ENCODE peak calls at places on chromosomes 16 and 17, in nine cellular contexts. I is transverse colon, B is body of pancreas, M is GM12892, W is A549, E is H1, C is H54, V is heart left ventricle, J is tibial nerve. F is an unnamed sample.

GRCh38 chr17:20116683-20117309 is 107.6 kb downstream of the SPECC1 start:
- DNase-seq in I (peak), B (peak), M (no peak), W (peak), E (no peak), C (no peak), V (peak), J (peak), F (peak)

GRCh38 chr17:49843774-49844350 is 4.0 kb downstream of the TAC4 start:
- DNase-seq in I (no peak), B (no peak), M (no peak), W (peak), E (peak), C (peak), V (no peak), J (no peak), F (peak)

GRCh38 chr16:49601541-49601940 is 227.9 kb downstream of the C16orf78 start:
- DNase-seq in I (no peak), B (no peak), M (no peak), W (no peak), E (peak), C (no peak), V (no peak), J (no peak), F (no peak)

GRCh38 chr16:27382187-27382855 is 19.7 kb upstream of the IL21R start:
- DNase-seq in I (no peak), B (no peak), M (no peak), W (no peak), E (no peak), C (no peak), V (peak), J (no peak), F (no peak)

GRCh38 chr17:44383861-44384260 is 5.6 kb downstream of the ITGA2B start:
- DNase-seq in I (no peak), B (no peak), M (no peak), W (no peak), E (no peak), C (no peak), V (no peak), J (no peak), F (no peak)

GRCh38 chr16:57906385-57907316 is 64.3 kb downstream of the CNGB1 start:
- DNase-seq in I (no peak), B (peak), M (peak), W (no peak), E (peak), C (no peak), V (no peak), J (peak), F (no peak)

GRCh38 chr16:56450275-56450889 is 750 bp downstream of the NUDT21 start:
- DNase-seq in I (no peak), B (no peak), M (no peak), W (no peak), E (no peak), C (no peak), V (no peak), J (no peak), F (peak)

GRCh38 chr16:46651305-46651704 is 30.1 kb upstream of the SHCBP1 start:
- DNase-seq in I (no peak), B (no peak), M (no peak), W (no peak), E (no peak), C (no peak), V (no peak), J (no peak), F (no peak)

GRCh38 chr16:1422076-1422475 is 1.5 kb upstream of the UQCC4 start:
- DNase-seq in I (no peak), B (no peak), M (no peak), W (no peak), E (no peak), C (no peak), V (no peak), J (no peak), F (no peak)

GRCh38 chr17:61399131-61400057 is at the start of gene TBX2:
- DNase-seq in I (peak), B (peak), M (no peak), W (peak), E (peak), C (peak), V (peak), J (peak), F (no peak)

GRCh38 chr17:19021622-19022083 is 17.1 kb upstream of the FAM83G start:
- DNase-seq in I (no peak), B (peak), M (no peak), W (no peak), E (peak), C (no peak), V (no peak), J (no peak), F (peak)

GRCh38 chr17:40827746-40828453 is 5.5 kb upstream of the KRT10 start:
- DNase-seq in I (no peak), B (no peak), M (no peak), W (no peak), E (no peak), C (no peak), V (no peak), J (peak), F (peak)

GRCh38 chr17:40541060-40541872 is 24.0 kb downstream of the CCR7 start:
- DNase-seq in I (no peak), B (no peak), M (no peak), W (no peak), E (no peak), C (no peak), V (no peak), J (no peak), F (no peak)

GRCh38 chr16:50093607-50094570 is 28.1 kb downstream of the HEATR3 start:
- DNase-seq in I (peak), B (peak), M (no peak), W (no peak), E (no peak), C (no peak), V (peak), J (peak), F (no peak)

GRCh38 chr16:676565-677297 is 1.3 kb downstream of the RHBDL1 start:
- DNase-seq in I (peak), B (no peak), M (no peak), W (no peak), E (peak), C (no peak), V (no peak), J (no peak), F (no peak)

GRCh38 chr17:73976676-73977521 is 226.6 kb upstream of the RPL38 start:
- DNase-seq in I (no peak), B (no peak), M (no peak), W (no peak), E (no peak), C (no peak), V (peak), J (no peak), F (peak)

GRCh38 chr17:3744032-3744431 is 20.3 kb downstream of the HASPIN start:
- DNase-seq in I (no peak), B (no peak), M (no peak), W (no peak), E (no peak), C (no peak), V (no peak), J (no peak), F (no peak)

GRCh38 chr16:27029525-27029924 is 37.2 kb upstream of the C16orf82 start:
- DNase-seq in I (no peak), B (no peak), M (no peak), W (no peak), E (no peak), C (no peak), V (no peak), J (no peak), F (no peak)

GRCh38 chr16:53878216-53878615 is 174.3 kb downstream of the FTO start:
- DNase-seq in I (no peak), B (no peak), M (no peak), W (no peak), E (no peak), C (no peak), V (no peak), J (no peak), F (no peak)

GRCh38 chr17:39236383-39236927 is 10.7 kb upstream of the STAC2 start:
- DNase-seq in I (no peak), B (no peak), M (no peak), W (no peak), E (no peak), C (no peak), V (no peak), J (no peak), F (no peak)

GRCh38 chr16:3907586-3907985 is 27.1 kb upstream of the CREBBP start:
- DNase-seq in I (no peak), B (no peak), M (no peak), W (no peak), E (peak), C (no peak), V (no peak), J (no peak), F (no peak)

GRCh38 chr17:45135978-45136791 is 698 bp downstream of the ACBD4 start:
- DNase-seq in I (no peak), B (peak), M (no peak), W (no peak), E (no peak), C (no peak), V (no peak), J (no peak), F (no peak)

GRCh38 chr17:45900723-45901415 is 6.5 kb downstream of the MAPT start:
- DNase-seq in I (no peak), B (no peak), M (no peak), W (no peak), E (no peak), C (no peak), V (no peak), J (no peak), F (no peak)

GRCh38 chr16:49019081-49019633 is 262.5 kb downstream of the CBLN1 start:
- DNase-seq in I (no peak), B (no peak), M (no peak), W (no peak), E (peak), C (no peak), V (no peak), J (no peak), F (no peak)

GRCh38 chr17:38403491-38403890 is 24.8 kb upstream of the ARHGAP23 start:
- DNase-seq in I (no peak), B (no peak), M (no peak), W (no peak), E (no peak), C (peak), V (no peak), J (no peak), F (peak)

GRCh38 chr17:36731806-36732205 is 130.4 kb downstream of the MRM1 start:
- DNase-seq in I (no peak), B (no peak), M (no peak), W (no peak), E (peak), C (no peak), V (no peak), J (no peak), F (no peak)

GRCh38 chr16:85190572-85190971 is 78.3 kb upstream of the CIBAR2 start:
- DNase-seq in I (no peak), B (no peak), M (no peak), W (no peak), E (no peak), C (no peak), V (no peak), J (no peak), F (no peak)

GRCh38 chr16:20073203-20074088 is at the start of gene GPR139:
- DNase-seq in I (no peak), B (no peak), M (no peak), W (no peak), E (peak), C (no peak), V (no peak), J (no peak), F (no peak)

GRCh38 chr17:28612936-28613872 is 781 bp downstream of the RSKR start:
- DNase-seq in I (peak), B (peak), M (no peak), W (peak), E (peak), C (no peak), V (no peak), J (peak), F (peak)

GRCh38 chr17:11744696-11745095 is 146.4 kb downstream of the DNAH9 start:
- DNase-seq in I (no peak), B (no peak), M (no peak), W (no peak), E (no peak), C (no peak), V (no peak), J (no peak), F (no peak)
- TF ChIP-seq POLR2A in I (no peak), B (no peak), M (no peak), W (no peak), E (no peak), C (no peak), V (no peak), J (no peak), F (no peak)

GRCh38 chr17:77374170-77374936 is 233.6 kb downstream of the SEC14L1 start:
- DNase-seq in I (peak), B (peak), M (peak), W (no peak), E (peak), C (no peak), V (peak), J (peak), F (peak)
- TF ChIP-seq POLR2A in I (peak), B (peak), M (no peak), W (no peak), E (peak), C (no peak), V (peak), J (peak), F (peak)

GRCh38 chr17:81849457-81849856 is 10.9 kb downstream of the P4HB start:
- DNase-seq in I (no peak), B (no peak), M (no peak), W (no peak), E (no peak), C (no peak), V (no peak), J (no peak), F (no peak)
- TF ChIP-seq POLR2A in I (no peak), B (no peak), M (no peak), W (no peak), E (no peak), C (no peak), V (no peak), J (no peak), F (no peak)

GRCh38 chr17:10050597-10051101 is 145.6 kb upstream of the RCVRN start:
- DNase-seq in I (no peak), B (no peak), M (no peak), W (no peak), E (no peak), C (no peak), V (peak), J (peak), F (no peak)
- TF ChIP-seq POLR2A in I (no peak), B (no peak), M (peak), W (no peak), E (no peak), C (no peak), V (no peak), J (peak), F (no peak)

DNA sequence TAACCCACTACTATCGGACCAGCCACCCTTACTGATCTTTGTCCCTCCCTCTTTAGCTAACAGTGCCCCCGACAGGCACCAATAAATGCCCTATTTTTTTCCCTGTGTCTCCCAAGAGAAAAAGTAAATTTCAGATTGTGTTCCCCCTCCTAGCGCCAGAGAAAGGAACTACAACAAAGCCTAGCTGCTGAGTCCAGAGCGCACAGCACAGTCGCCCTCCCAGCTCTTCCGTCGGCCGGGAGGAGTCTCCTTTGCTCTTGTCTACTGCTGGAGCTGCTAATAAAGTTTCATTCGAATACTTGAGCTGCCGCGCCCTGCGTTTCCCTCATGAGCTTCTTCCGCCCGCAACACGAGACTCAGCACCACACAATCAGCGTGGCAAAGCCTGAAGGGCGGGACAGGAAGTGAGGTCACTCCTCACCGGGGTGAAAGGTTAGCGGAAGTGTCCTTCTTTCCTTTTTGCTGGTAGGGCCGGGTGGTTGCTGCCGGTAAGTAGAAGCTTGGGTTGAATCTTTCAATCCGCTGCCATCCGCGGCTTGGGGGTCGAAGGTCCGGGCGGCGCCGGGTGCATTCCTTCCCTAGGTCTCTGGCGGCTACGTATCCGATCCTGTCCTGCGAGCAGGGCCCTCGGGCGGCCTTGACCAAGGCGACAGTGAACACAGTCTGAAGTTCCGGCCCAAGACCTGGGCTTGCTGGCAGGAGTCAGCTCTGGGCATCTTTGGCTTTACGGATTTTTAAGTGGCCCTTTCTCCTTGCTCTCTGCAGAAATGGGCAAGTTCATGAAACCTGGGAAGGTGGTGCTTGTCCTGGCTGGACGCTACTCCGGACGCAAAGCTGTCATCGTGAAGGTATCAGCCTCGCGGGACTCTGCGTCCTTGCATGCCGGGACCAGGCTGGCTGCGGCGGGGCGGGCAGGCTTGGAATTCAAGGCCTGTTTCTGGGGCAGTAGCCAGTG is at the start of gene RPL27:
- DNase-seq in I (peak), B (peak), M (peak), W (peak), E (peak), C (peak), V (peak), J (peak), F (peak)
- TF ChIP-seq POLR2A in I (peak), B (peak), M (peak), W (peak), E (peak), C (peak), V (peak), J (peak), F (peak)

DNA sequence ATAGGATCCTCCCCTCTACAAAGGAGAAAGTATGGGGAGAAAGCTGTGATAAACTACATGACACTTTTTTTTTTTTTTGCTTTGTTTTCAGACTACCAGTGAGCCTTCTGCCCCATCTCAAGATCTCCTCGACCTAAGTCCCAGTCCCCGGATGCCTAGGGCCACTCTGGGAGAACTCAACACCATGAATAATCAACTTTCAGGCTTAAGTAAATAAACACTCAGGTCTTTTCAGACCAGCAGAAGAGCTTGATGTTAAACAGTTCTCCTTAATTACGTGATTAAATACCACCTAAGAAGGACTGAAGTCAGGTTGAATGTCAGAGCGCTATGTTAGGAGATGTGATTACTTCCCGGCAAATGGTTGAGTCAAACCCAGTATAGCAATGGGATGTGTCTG is 31.4 kb downstream of the COX11 start:
- DNase-seq in I (no peak), B (no peak), M (no peak), W (no peak), E (no peak), C (no peak), V (no peak), J (no peak), F (no peak)
- TF ChIP-seq POLR2A in I (no peak), B (no peak), M (no peak), W (no peak), E (no peak), C (no peak), V (no peak), J (no peak), F (no peak)

DNA sequence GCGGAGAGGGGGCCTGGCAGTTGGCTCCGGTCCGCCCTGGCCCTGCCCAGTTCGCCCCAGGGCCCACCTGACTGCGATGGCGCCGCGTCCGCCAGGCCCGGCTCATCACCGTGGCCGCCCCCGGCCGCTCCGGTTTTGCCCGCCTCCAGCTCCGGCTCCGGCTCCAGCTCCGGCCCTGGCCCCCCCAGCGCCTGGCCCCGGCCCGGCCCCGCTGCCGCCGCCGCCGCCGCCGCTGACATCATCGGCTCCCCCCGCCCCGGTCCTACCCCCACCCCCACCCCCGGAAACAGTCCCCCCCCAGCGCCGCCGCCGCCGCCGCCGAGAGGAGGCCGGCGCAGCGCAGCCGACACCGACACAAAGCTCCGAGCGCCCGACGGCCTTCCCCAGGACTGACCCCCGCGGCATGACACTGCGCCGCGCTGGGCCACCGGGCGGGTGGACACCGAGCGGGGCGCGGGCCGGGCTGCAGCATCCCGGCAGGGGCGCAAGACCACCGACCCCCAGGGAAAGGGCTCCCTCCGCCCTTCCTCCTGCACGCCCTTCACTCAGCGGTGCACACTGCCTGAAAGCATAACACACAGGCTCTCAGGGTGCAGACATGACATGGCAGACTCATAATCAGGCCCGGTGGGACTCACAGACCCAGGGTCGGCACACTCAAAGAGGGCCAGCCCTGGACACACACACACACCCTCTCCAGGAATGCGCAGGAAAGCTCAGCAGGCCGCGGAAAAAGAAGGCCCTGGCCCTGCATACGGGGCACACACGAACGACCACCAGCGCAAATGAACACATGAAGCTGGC is at the start of gene ZBTB4:
- DNase-seq in I (peak), B (peak), M (peak), W (peak), E (peak), C (no peak), V (peak), J (no peak), F (peak)
- TF ChIP-seq POLR2A in I (peak), B (peak), M (peak), W (peak), E (no peak), C (peak), V (peak), J (peak), F (peak)

GRCh38 chr17:68511671-68512246 is 471 bp upstream of the PRKAR1A start:
- DNase-seq in I (peak), B (peak), M (peak), W (peak), E (peak), C (peak), V (peak), J (peak), F (peak)
- TF ChIP-seq POLR2A in I (no peak), B (peak), M (peak), W (peak), E (no peak), C (no peak), V (peak), J (no peak), F (no peak)